ENCODE peak calls at places on chromosomes 2 and 18, in nine cellular contexts. B is T-helper 2 cell, M is HT1080, R is body of pancreas, P is GM13976, N is Ammon's horn, I is psoas muscle, Z is left lung, U is GM20000. J is an unnamed sample.

GRCh38 chr2:187188783-187189631 is 259.0 kb downstream of the CALCRL start:
- DNase-seq in N (no peak), U (no peak), I (no peak), P (no peak), B (no peak), R (no peak), Z (no peak), M (no peak), J (no peak)

GRCh38 chr2:42046819-42047487 is 868 bp upstream of the PKDCC start:
- DNase-seq in P (no peak), B (no peak), M (no peak), Z (no peak), R (no peak), U (no peak), N (no peak), I (no peak), J (no peak)

GRCh38 chr18:50805732-50806131 is 14.1 kb downstream of the MRO start:
- DNase-seq in B (no peak), M (peak), R (no peak), N (no peak), U (no peak), P (no peak), Z (no peak), I (no peak), J (no peak)

GRCh38 chr2:202822411-202822810 is 49.2 kb downstream of the ICA1L start:
- DNase-seq in I (no peak), Z (no peak), N (no peak), P (no peak), M (no peak), R (no peak), U (no peak), B (no peak), J (no peak)

GRCh38 chr2:127671557-127672302 is 3.6 kb downstream of the LIMS2 start:
- DNase-seq in U (no peak), R (no peak), M (no peak), N (no peak), Z (no peak), P (no peak), B (no peak), I (peak), J (no peak)

GRCh38 chr2:55490554-55490953 is 29.0 kb upstream of the CFAP36 start:
- DNase-seq in P (no peak), U (no peak), N (peak), I (peak), B (no peak), R (peak), Z (peak), M (peak), J (no peak)

GRCh38 chr2:29469961-29470360 is 354.7 kb downstream of the CLIP4 start:
- DNase-seq in P (no peak), B (no peak), N (no peak), R (no peak), U (no peak), Z (no peak), M (no peak), I (no peak), J (no peak)

GRCh38 chr2:153477096-153477555 is 1.4 kb downstream of the RPRM start:
- DNase-seq in P (peak), U (peak), I (no peak), N (no peak), Z (no peak), M (no peak), R (no peak), B (no peak), J (no peak)

GRCh38 chr2:171995586-171995985 is 4.2 kb upstream of the METAP1D start:
- DNase-seq in B (no peak), M (no peak), N (no peak), R (no peak), Z (no peak), P (no peak), U (no peak), I (no peak), J (no peak)

GRCh38 chr18:58247363-58247834 is 203.4 kb downstream of the NEDD4L start:
- DNase-seq in B (no peak), R (no peak), Z (no peak), M (no peak), I (peak), U (no peak), N (peak), P (no peak), J (no peak)